ENCODE peak calls at places on chromosomes 5 and 9, in seven cellular contexts. O is WERI-Rb-1; Z is sigmoid colon; N is colonic mucosa; T is CD8-positive, alpha-beta memory T cell; P is trophoblast cell; E is cardiac muscle cell. C is an unnamed sample. For H3K9me3, the result is how much of the 10 kb centered on the place peaks cover.

GRCh38 chr5:142845402-142845901 is 75.3 kb downstream of the ARHGAP26 start:
- DNase-seq in O (no peak), Z (no peak), N (peak), T (peak), P (no peak), E (peak), C (no peak)

GRCh38 chr5:157085930-157086329 is 22.9 kb downstream of the HAVCR2 start:
- DNase-seq in O (no peak), Z (no peak), N (no peak), T (no peak), P (no peak), E (no peak), C (no peak)

GRCh38 chr9:68991457-68991856 is 22.5 kb downstream of the PRKACG start:
- DNase-seq in O (no peak), Z (no peak), N (no peak), T (no peak), P (no peak), E (no peak), C (no peak)

GRCh38 chr9:68669189-68669588 is 35.9 kb upstream of the PIP5K1B start:
- DNase-seq in O (no peak), Z (no peak), N (no peak), T (no peak), P (no peak), E (no peak), C (no peak)

GRCh38 chr5:137575847-137576246 is 76.7 kb upstream of the SPOCK1 start:
- DNase-seq in O (no peak), Z (no peak), N (no peak), T (no peak), P (no peak), E (no peak), C (no peak)

GRCh38 chr9:27572918-27573698 is at the start of gene C9orf72:
- DNase-seq in O (peak), Z (peak), N (peak), T (peak), P (peak), E (peak), C (peak)

GRCh38 chr5:38556115-38556598 is 289 bp downstream of the LIFR start:
- DNase-seq in O (no peak), Z (no peak), N (no peak), T (no peak), P (peak), E (no peak), C (no peak)

GRCh38 chr5:87411586-87412416 is 929 bp downstream of the CCNH start:
- DNase-seq in O (no peak), Z (peak), N (peak), T (peak), P (peak), E (no peak), C (peak)

GRCh38 chr5:127229185-127229889 is 61.3 kb upstream of the MEGF10 start:
- DNase-seq in O (no peak), Z (peak), N (peak), T (peak), P (peak), E (peak), C (peak)

GRCh38 chr5:68353624-68354023 is 138.1 kb downstream of the PIK3R1 start:
- DNase-seq in O (no peak), Z (no peak), N (no peak), T (no peak), P (no peak), E (no peak), C (no peak)

GRCh38 chr5:3310551-3311340 is 284.9 kb upstream of the IRX1 start:
- DNase-seq in O (no peak), Z (no peak), N (no peak), T (no peak), P (no peak), E (no peak), C (peak)

GRCh38 chr5:78527054-78527884 is 121.3 kb downstream of the LHFPL2 start:
- DNase-seq in O (no peak), Z (peak), N (peak), T (no peak), P (peak), E (peak), C (peak)

GRCh38 chr9:128683340-128684064 is 5.5 kb upstream of the SET start:
- DNase-seq in O (peak), Z (no peak), N (peak), T (peak), P (peak), E (peak), C (peak)

GRCh38 chr5:143536364-143536763 is 132.9 kb upstream of the NR3C1 start:
- DNase-seq in O (no peak), Z (no peak), N (no peak), T (no peak), P (peak), E (no peak), C (no peak)

GRCh38 chr5:71748360-71748759 is 29.3 kb downstream of the CARTPT start:
- DNase-seq in O (no peak), Z (peak), N (peak), T (no peak), P (no peak), E (no peak), C (peak)

DNA sequence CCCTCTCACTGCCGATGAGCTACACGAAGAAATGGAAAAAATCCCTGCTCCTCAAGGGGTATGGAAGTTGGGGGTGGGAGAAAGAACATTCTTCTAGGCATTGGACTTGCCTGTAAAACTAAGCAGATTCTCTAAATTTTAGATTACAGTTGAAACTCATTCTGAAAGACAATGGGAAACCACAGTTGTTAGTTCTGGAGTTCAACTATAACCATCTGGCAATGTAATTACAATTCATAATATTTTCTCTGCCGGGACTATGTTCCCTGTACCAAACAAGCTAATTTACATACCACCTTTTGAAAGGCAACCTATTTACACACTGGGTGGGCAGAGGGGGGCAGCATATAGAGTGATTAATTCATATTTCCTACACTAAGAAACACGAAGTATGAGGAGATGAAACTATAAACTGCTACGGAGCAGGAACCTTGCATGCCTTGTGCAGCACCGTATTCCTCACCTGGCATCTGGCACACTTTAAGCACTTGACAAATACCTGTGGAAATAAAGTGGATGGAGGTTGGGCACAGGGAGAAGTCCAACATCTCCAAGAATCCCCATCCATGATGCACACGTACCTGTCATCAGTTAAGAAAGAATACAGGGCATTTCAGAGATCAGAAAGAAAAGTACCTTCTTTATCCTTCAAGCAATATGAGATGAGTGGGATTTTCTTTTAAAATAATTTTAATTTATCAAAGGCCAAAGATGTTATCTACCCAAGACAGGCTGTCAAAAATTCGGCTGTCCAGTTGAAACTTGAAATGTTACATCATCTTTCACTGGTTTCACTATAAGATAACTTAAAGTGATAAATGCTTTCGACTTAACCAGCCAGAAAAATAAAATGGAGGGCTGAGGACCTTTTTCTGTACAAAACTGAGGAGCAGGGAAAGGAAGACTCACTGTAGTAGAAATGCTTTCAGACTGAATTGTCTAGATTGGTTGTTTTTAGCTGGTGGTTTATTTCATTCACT is 54.2 kb downstream of the SSBP2 start:
- DNase-seq in O (no peak), Z (no peak), N (no peak), T (no peak), P (no peak), E (no peak), C (no peak)
- H3K9me3 ChIP-seq in O (under half), Z (under half), N (under half), T (under half), P (under half), E (under half), C (under half)

GRCh38 chr9:137951597-137952490 is 74.3 kb downstream of the CACNA1B start:
- DNase-seq in O (no peak), Z (no peak), N (no peak), T (no peak), P (no peak), E (no peak), C (peak)

GRCh38 chr9:137948642-137949041 is 71.1 kb downstream of the CACNA1B start:
- DNase-seq in O (no peak), Z (no peak), N (no peak), T (no peak), P (no peak), E (no peak), C (no peak)

GRCh38 chr9:137951107-137951506 is 73.5 kb downstream of the CACNA1B start:
- DNase-seq in O (no peak), Z (no peak), N (no peak), T (no peak), P (no peak), E (no peak), C (no peak)

GRCh38 chr9:137947012-137947411 is 69.4 kb downstream of the CACNA1B start:
- DNase-seq in O (no peak), Z (no peak), N (no peak), T (no peak), P (no peak), E (no peak), C (no peak)

DNA sequence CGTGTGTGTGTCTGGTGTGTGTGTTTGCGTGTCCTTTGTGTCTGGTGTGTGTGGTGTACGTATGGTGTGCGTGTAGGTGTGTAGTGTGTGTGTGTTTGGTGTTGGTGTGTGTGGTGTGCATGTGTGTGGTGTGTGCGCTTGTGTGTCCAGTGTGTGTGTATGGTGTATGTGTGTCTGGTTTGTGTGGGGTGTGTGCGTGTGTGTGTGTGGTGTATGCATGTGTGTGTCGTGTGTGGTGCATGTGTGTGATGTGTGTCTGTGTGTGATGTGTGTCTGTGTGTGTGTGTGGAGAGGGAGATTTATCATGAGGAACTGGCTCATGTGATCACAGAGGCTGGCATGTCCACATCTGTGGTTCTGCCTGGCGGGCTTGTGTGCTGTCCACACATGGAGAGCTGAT is 71.7 kb downstream of the CACNA1B start:
- DNase-seq in O (no peak), Z (no peak), N (no peak), T (no peak), P (no peak), E (no peak), C (no peak)
- H3K9me3 ChIP-seq in O (under half), Z (under half), N (under half), T (under half), P (half or more), E (under half), C (under half)

DNA sequence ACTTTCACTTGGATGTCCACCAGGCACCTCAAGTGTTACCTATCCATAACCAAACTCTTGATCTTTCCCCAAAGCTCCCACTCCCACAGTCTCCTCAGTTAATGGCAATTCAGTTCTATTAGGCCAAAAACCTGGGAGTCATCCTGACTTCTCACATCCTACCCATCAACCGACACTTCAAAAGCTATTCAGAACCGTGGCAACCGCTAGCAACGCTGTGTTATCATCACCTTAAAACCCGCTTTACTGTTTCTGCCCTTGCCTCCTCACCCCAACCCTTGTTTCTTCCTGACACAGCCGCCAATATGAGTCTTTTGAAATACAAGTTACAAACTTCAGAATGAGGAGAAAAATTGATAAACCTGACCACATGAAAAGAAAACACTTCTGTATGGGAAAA is 46.5 kb downstream of the MAPKAP1 start:
- DNase-seq in O (no peak), Z (no peak), N (no peak), T (no peak), P (no peak), E (no peak), C (no peak)
- H3K9me3 ChIP-seq in O (under half), Z (under half), N (under half), T (under half), P (under half), E (under half), C (under half)

GRCh38 chr5:2180456-2180855 is 297.7 kb upstream of the IRX4 start:
- DNase-seq in O (no peak), Z (no peak), N (no peak), T (no peak), P (no peak), E (no peak), C (no peak)
- H3K9me3 ChIP-seq in O (under half), Z (under half), N (under half), T (under half), P (under half), E (under half), C (under half)

GRCh38 chr5:180079702-180080466 is 8.3 kb upstream of the RNF130 start:
- DNase-seq in O (no peak), Z (no peak), N (no peak), T (no peak), P (no peak), E (no peak), C (no peak)
- H3K9me3 ChIP-seq in O (under half), Z (under half), N (under half), T (under half), P (under half), E (under half), C (under half)

DNA sequence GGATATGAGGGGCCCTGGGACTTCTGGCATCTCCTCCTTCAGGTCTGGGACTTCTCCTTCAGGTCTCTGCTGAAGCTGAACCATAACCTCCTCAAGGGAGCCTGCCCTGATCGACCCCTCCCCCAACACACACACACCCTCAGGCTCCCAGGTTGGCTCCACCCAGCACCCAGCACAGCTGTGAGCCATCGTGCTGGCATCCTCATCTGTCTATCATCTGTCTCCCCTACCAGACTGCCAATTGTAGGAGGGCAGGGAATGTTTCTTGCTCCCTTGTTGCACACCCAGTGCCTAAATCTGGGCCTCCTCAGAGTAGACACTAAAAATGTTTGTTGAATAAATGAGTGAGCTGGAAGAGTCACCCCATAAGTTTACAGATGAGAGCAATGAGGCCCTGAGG is 71.4 kb downstream of the LRSAM1 start:
- DNase-seq in O (no peak), Z (no peak), N (peak), T (no peak), P (peak), E (no peak), C (peak)
- H3K9me3 ChIP-seq in O (under half), Z (under half), N (under half), T (under half), P (under half), E (under half), C (under half)

DNA sequence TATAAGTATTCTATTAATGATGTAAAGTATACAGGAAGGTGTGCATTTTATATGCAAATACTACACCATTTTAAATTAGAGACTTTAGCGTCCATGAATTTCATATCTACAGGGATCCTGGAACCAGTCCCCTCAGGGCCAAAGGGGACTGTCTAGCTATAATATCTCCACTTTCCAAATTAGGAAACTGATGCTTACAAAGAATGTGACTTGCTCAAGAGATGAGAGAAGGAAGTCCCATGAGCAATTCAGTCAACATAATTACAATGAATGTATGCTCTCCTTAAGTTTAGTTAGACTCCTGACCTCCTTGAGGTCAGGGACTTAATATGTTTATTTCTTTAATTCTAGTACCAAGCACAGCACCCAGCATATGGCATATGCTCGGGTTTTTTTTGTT is 23.7 kb downstream of the NIPBL start:
- DNase-seq in O (no peak), Z (no peak), N (no peak), T (no peak), P (no peak), E (no peak), C (no peak)
- H3K9me3 ChIP-seq in O (under half), Z (under half), N (under half), T (under half), P (under half), E (under half), C (under half)

GRCh38 chr5:179227578-179228311 is 117.5 kb downstream of the ADAMTS2 start:
- DNase-seq in O (no peak), Z (peak), N (no peak), T (no peak), P (no peak), E (no peak), C (no peak)
- H3K9me3 ChIP-seq in O (under half), Z (under half), N (under half), T (under half), P (under half), E (under half), C (under half)

DNA sequence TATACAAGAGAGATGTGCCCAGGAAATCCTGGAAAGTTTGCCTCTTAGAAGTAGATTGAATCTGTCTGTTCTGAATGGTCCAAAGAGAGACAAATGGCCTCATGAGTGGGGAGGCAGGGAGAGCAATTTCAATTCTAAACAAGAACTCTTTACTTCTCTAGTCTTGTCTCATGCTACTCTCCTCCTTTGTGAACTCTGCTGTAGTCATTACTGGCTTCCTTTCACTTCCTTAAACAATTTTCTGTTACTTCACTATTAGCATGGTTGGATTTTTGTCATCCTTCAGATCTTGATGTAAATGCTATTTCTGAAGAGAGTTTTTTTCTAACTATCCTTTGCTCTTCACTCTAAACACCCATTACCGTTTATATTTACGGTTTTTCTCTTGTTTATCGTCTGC is 54.0 kb upstream of the GRIN3A start:
- DNase-seq in O (no peak), Z (no peak), N (no peak), T (no peak), P (no peak), E (no peak), C (no peak)
- H3K9me3 ChIP-seq in O (under half), Z (under half), N (under half), T (under half), P (under half), E (under half), C (under half)